ENCODE peak calls at places on chromosomes 6 and 20, in nine cellular contexts. Q is CD8-positive, alpha-beta T cell; J is sigmoid colon; A is DND-41; H is colonic mucosa; Z is spleen; N is ovary; C is cardiac muscle cell; P is K562. O is an unnamed sample.
A peak's percentile ranks its signal among the peaks of the same experiment; 100 is the strongest.

GRCh38 chr6:125953502-125953875 is 3.1 kb upstream of the HINT3 start:
- DNase-seq in C (no peak), H (peak; percentile 56), Z (peak; percentile 72), N (no peak), J (no peak), Q (no peak), P (no peak), A (no peak), O (peak; percentile 57)

GRCh38 chr20:59633646-59634045 is 29.3 kb downstream of the PHACTR3 start:
- DNase-seq in N (no peak), Z (no peak), H (no peak), C (no peak), Q (no peak), J (no peak), P (no peak), A (no peak), O (no peak)

GRCh38 chr6:6603317-6603716 is 14.8 kb downstream of the LY86 start:
- DNase-seq in Q (no peak), A (no peak), H (no peak), P (no peak), Z (no peak), N (no peak), J (no peak), C (no peak), O (no peak)

GRCh38 chr6:168485804-168486203 is 44.8 kb downstream of the SMOC2 start:
- DNase-seq in Q (no peak), A (no peak), N (no peak), P (no peak), H (no peak), C (no peak), J (no peak), Z (no peak), O (no peak)

GRCh38 chr20:63739129-63740069 is at the start of gene SLC2A4RG:
- DNase-seq in A (peak; percentile 75), C (peak; percentile 92), Z (peak; percentile 95), P (peak; percentile 96), Q (peak; percentile 62), J (peak; percentile 89), N (peak; percentile 88), H (peak; percentile 82), O (peak; percentile 91)

GRCh38 chr6:30543824-30544223 is 12.5 kb downstream of the GNL1 start:
- DNase-seq in J (no peak), Q (no peak), P (no peak), N (no peak), A (no peak), C (no peak), H (no peak), Z (no peak), O (peak; percentile 8)

GRCh38 chr20:9397928-9398327 is 116.5 kb upstream of the LAMP5 start:
- DNase-seq in J (no peak), Z (no peak), P (no peak), A (no peak), Q (no peak), H (no peak), N (no peak), C (no peak), O (no peak)

GRCh38 chr20:25389381-25389857 is 1.2 kb downstream of the ABHD12 start:
- DNase-seq in C (peak; percentile 10), Z (no peak), P (no peak), Q (no peak), N (no peak), A (no peak), H (peak; percentile 28), J (no peak), O (no peak)

GRCh38 chr20:48238781-48239180 is 453.5 kb upstream of the SULF2 start:
- DNase-seq in C (no peak), A (no peak), H (no peak), N (no peak), J (peak; percentile 29), P (no peak), Q (no peak), Z (no peak), O (no peak)

GRCh38 chr20:63087872-63088680 is 81.3 kb upstream of the BHLHE23 start:
- DNase-seq in H (no peak), C (no peak), Z (peak; percentile 35), N (no peak), Q (no peak), A (no peak), J (peak; percentile 49), P (no peak), O (peak; percentile 33)

GRCh38 chr20:35039146-35039545 is 53.5 kb downstream of the TRPC4AP start:
- DNase-seq in C (peak; percentile 33), J (no peak), N (no peak), P (no peak), A (no peak), Q (no peak), H (peak; percentile 71), Z (no peak), O (no peak)

GRCh38 chr6:5998236-5998635 is 8.5 kb downstream of the NRN1 start:
- DNase-seq in H (no peak), P (no peak), C (no peak), J (no peak), A (no peak), Z (no peak), Q (no peak), N (no peak), O (no peak)

GRCh38 chr6:150320450-150320849 is 48.4 kb upstream of the IYD start:
- DNase-seq in P (no peak), Q (no peak), N (peak; percentile 40), J (no peak), C (peak; percentile 4), A (no peak), H (no peak), Z (no peak), O (no peak)

GRCh38 chr6:51528556-51528955 is 558.9 kb downstream of the PKHD1 start:
- DNase-seq in N (no peak), Z (no peak), Q (no peak), A (no peak), H (no peak), P (no peak), C (no peak), J (no peak), O (no peak)

GRCh38 chr6:151661928-151662327 is 145.6 kb upstream of the ESR1 start:
- DNase-seq in N (no peak), C (no peak), Q (no peak), A (no peak), H (no peak), J (no peak), Z (no peak), P (no peak), O (no peak)

GRCh38 chr20:34083137-34083536 is 28.9 kb downstream of the EIF2S2 start:
- DNase-seq in Z (no peak), C (peak; percentile 29), H (peak; percentile 29), Q (no peak), N (peak; percentile 56), P (peak; percentile 52), A (no peak), J (peak; percentile 85), O (peak; percentile 56)

GRCh38 chr6:56526860-56527544 is 115.7 kb downstream of the DST start:
- DNase-seq in P (no peak), A (no peak), Q (no peak), N (no peak), J (no peak), C (no peak), H (no peak), Z (no peak), O (no peak)

GRCh38 chr6:100435299-100435698 is 29.4 kb downstream of the SIM1 start:
- DNase-seq in P (no peak), A (no peak), J (no peak), Z (no peak), Q (no peak), H (no peak), C (no peak), N (no peak), O (no peak)

GRCh38 chr6:140208286-140208685 is 833.8 kb upstream of the CITED2 start:
- DNase-seq in P (no peak), Z (no peak), Q (no peak), N (no peak), J (no peak), H (no peak), C (peak; percentile 2), A (no peak), O (no peak)

GRCh38 chr20:31943052-31943471 is 8.8 kb downstream of the PDRG1 start:
- DNase-seq in C (no peak), J (peak; percentile 72), Z (no peak), H (no peak), Q (no peak), P (no peak), A (no peak), N (peak; percentile 53), O (peak; percentile 48)

GRCh38 chr6:76381612-76382011 is 309.1 kb upstream of the IMPG1 start:
- DNase-seq in C (no peak), A (no peak), Q (no peak), H (no peak), Z (no peak), J (no peak), N (no peak), P (no peak), O (no peak)
- H3K4me1 ChIP-seq in C (no peaks in the 10 kb centered on the region), A (no peaks in the 10 kb centered on the region), Q (no peaks in the 10 kb centered on the region), H (no peaks in the 10 kb centered on the region), Z (no peaks in the 10 kb centered on the region), J (no peaks in the 10 kb centered on the region), N (no peaks in the 10 kb centered on the region), P (no peaks in the 10 kb centered on the region), O (no peaks in the 10 kb centered on the region)

GRCh38 chr20:10863337-10864060 is 189.7 kb upstream of the JAG1 start:
- DNase-seq in C (no peak), H (no peak), Z (no peak), Q (no peak), N (no peak), P (no peak), A (no peak), J (no peak), O (no peak)
- H3K27ac ChIP-seq in C (no peak overlapping the region), H (peak overlapping the region; percentile 88), Z (peak overlapping the region; percentile 42), Q (no peak overlapping the region), N (no peak overlapping the region), P (no peak overlapping the region), A (no peak overlapping the region), J (peak overlapping the region; percentile 53), O (peak overlapping the region; percentile 9)

GRCh38 chr6:12291785-12292604 is 1.8 kb downstream of the EDN1 start:
- DNase-seq in N (no peak), P (no peak), Q (no peak), Z (peak; percentile 71), H (peak; percentile 52), C (no peak), J (no peak), A (no peak), O (no peak)
- TF ChIP-seq CTCF in N (no peak), P (no peak), Q (no peak), Z (no peak), H (no peak), C (peak; percentile 45), J (no peak), A (no peak), O (no peak)

GRCh38 chr6:81791756-81792155 is 39.3 kb upstream of the TENT5A start:
- DNase-seq in H (no peak), P (no peak), Q (no peak), Z (no peak), N (no peak), A (no peak), J (no peak), C (no peak), O (no peak)
- H3K4me1 ChIP-seq in H (no peaks in the 10 kb centered on the region), P (no peaks in the 10 kb centered on the region), Q (no peaks in the 10 kb centered on the region), Z (no peaks in the 10 kb centered on the region), N (no peaks in the 10 kb centered on the region), A (peaks cover 6% of the 10 kb centered on the region), J (no peaks in the 10 kb centered on the region), C (no peaks in the 10 kb centered on the region), O (peaks cover 23% of the 10 kb centered on the region)